ENCODE peak calls at places on chromosomes 1 and 21, in four cellular contexts. Q is ascending aorta, C is cardiac fibroblast, K is neural crest cell. Y is an unnamed sample.

GRCh38 chr1:212916395-212917133 is 33.8 kb upstream of the VASH2 start:
- DNase-seq in Q (no peak), C (peak; percentile 49), K (no peak), Y (no peak)

GRCh38 chr1:230359992-230360391 is 66.1 kb downstream of the PGBD5 start:
- DNase-seq in Q (no peak), C (peak; percentile 32), K (no peak), Y (no peak)

GRCh38 chr1:110460253-110461220 is 9.6 kb downstream of the PROK1 start:
- DNase-seq in Q (no peak), C (peak; percentile 83), K (peak; percentile 92), Y (peak; percentile 81)

GRCh38 chr1:10283318-10283984 is 73.1 kb downstream of the KIF1B start:
- DNase-seq in Q (no peak), C (no peak), K (no peak), Y (no peak)

GRCh38 chr1:36384542-36385409 is 948 bp downstream of the STK40 start:
- DNase-seq in Q (no peak), C (peak; percentile 12), K (no peak), Y (peak; percentile 55)

GRCh38 chr1:197924516-197925123 is 7.4 kb downstream of the LHX9 start:
- DNase-seq in Q (no peak), C (peak; percentile 74), K (no peak), Y (no peak)

GRCh38 chr1:70264875-70265274 is 43.7 kb downstream of the SRSF11 start:
- DNase-seq in Q (no peak), C (no peak), K (no peak), Y (no peak)

GRCh38 chr1:244048566-244049141 is 2.4 kb upstream of the ZBTB18 start:
- DNase-seq in Q (no peak), C (no peak), K (no peak), Y (peak; percentile 44)

GRCh38 chr1:26550946-26551345 is 21.4 kb downstream of the RPS6KA1 start:
- DNase-seq in Q (no peak), C (no peak), K (no peak), Y (no peak)

DNA sequence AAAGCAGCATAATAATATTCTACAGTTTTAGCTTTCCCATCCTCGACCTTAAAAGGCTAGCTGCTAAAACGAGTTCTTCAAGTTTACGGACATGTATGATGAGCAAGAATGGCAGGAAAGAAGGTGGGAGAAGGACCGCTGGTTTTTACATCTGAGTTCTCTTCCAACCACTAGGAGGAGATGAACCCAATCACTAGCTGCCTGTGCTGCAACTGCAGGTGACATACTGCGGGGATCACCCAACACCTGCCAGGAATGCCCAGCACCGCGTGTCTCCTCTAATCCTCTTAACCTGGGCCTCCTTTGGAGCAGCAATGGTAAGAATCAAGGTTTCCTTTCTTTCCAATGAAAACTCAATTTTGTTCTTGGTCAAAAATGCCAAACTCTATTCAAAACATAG is 23.5 kb downstream of the TOR3A start:
- DNase-seq in Q (no peak), C (no peak), K (no peak), Y (no peak)
- TF ChIP-seq CTCF in Q (no peak), C (peak; percentile 47), K (peak; percentile 67), Y (peak; percentile 63)

DNA sequence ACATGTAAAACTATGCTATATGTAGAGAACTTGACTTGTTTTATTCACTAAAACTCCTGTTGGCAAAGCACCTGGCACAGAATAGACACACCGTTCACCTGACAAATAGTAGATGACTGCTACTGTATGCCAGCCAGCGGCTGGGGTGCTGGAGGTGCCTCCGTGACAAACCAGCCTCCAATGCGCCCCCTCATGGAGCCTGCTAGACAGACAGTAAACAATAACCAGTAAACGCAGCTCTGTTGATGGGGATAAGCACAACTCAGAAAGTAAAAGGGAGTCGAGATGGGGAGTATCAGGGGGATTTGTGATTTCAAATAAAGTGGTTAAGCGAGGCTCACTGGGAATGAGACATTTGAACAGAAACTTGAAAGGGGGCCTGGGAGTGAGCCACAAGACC is 107.2 kb downstream of the PRDM2 start:
- DNase-seq in Q (no peak), C (peak; percentile 31), K (peak; percentile 43), Y (peak; percentile 27)
- TF ChIP-seq CTCF in Q (peak; percentile 8), C (peak; percentile 42), K (peak; percentile 54), Y (peak; percentile 65)

DNA sequence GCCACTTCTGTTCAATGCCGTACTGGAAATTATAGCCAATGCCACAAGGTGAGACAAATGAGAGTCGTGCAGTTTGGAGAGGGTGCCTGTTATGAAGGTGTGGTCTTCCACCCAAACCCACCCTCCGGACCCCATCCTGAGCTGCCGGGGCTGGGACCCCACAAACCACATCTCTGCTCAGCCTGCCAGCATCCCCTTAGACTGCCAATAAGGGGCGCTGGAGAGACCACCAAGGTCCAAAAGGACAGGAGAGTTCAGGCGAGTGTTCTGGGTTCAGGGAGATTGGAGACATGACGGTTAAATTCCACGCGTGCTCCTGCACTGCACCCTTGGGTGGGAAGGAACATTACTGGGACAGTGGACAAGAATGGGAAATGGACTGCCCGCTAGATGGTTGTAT is 48.7 kb upstream of the COL18A1 start:
- DNase-seq in Q (no peak), C (no peak), K (no peak), Y (no peak)
- TF ChIP-seq CTCF in Q (no peak), C (no peak), K (peak; percentile 36), Y (peak; percentile 39)

GRCh38 chr21:24705201-24705600 is 902.1 kb downstream of the MRPL39 start:
- DNase-seq in Q (no peak), C (no peak), K (no peak), Y (no peak)
- TF ChIP-seq CTCF in Q (no peak), C (no peak), K (no peak), Y (no peak)

DNA sequence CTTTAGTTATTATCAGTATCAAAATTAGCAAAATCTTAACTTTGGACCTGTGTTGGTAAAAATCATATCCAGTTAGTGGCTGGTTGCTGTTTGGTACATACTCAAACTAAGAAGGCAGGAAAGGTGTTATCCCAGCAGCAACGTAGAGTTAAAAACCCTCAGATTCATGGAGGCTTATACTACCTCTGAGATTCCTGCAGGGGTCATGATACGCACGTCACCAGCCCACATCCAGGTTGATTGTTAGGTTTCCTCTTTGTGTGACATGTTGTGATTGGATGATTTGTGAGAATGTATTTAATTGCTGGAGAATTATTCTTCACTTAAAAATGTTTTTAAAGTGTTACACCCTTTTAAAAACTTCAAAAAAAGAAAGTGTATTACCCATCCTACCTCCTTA is 423.3 kb upstream of the ADGRL2 start:
- DNase-seq in Q (no peak), C (no peak), K (no peak), Y (no peak)
- TF ChIP-seq CTCF in Q (no peak), C (no peak), K (peak; percentile 40), Y (peak; percentile 39)

GRCh38 chr1:203626910-203627246 is 246 bp downstream of the ATP2B4 start:
- DNase-seq in Q (no peak), C (no peak), K (no peak), Y (peak; percentile 24)

GRCh38 chr1:203627819-203628184 is 1.2 kb downstream of the ATP2B4 start:
- DNase-seq in Q (no peak), C (peak; percentile 47), K (no peak), Y (no peak)

GRCh38 chr1:203628185-203628996 is 1.8 kb downstream of the ATP2B4 start:
- DNase-seq in Q (no peak), C (peak; percentile 78), K (peak; percentile 22), Y (peak; percentile 14)

GRCh38 chr1:203624341-203624712 is 2.3 kb upstream of the ATP2B4 start:
- DNase-seq in Q (no peak), C (no peak), K (no peak), Y (no peak)

DNA sequence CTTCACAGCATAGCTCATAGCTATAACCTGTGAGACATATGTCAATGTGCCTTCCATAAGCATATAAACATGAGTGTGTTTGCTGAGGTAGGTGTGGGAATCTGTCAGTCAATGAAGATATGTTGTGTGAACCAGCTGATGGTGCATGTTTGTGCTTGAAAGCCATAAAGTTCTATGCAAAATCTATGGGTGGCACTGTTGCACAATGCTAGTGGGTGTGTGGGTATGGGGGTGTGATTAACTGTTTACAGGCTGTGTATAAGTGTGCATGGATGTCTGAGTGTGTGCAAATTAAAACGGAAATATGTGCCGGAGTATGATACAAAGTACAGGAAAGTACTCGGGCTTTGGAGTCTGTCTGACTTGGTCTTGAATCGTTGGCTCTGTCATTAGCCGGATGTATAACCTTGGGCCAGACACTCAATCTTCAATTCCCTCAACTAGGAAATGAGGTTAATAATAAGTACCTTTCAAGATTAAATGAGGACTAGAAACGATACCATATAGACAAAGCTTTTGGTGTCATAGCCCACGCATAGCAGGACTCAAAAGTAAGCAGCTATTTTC is 926 bp upstream of the ATP2B4 start:
- DNase-seq in Q (no peak), C (peak; percentile 64), K (no peak), Y (no peak)
- TF ChIP-seq CTCF in Q (peak; percentile 37), C (no peak), K (no peak), Y (no peak)

DNA sequence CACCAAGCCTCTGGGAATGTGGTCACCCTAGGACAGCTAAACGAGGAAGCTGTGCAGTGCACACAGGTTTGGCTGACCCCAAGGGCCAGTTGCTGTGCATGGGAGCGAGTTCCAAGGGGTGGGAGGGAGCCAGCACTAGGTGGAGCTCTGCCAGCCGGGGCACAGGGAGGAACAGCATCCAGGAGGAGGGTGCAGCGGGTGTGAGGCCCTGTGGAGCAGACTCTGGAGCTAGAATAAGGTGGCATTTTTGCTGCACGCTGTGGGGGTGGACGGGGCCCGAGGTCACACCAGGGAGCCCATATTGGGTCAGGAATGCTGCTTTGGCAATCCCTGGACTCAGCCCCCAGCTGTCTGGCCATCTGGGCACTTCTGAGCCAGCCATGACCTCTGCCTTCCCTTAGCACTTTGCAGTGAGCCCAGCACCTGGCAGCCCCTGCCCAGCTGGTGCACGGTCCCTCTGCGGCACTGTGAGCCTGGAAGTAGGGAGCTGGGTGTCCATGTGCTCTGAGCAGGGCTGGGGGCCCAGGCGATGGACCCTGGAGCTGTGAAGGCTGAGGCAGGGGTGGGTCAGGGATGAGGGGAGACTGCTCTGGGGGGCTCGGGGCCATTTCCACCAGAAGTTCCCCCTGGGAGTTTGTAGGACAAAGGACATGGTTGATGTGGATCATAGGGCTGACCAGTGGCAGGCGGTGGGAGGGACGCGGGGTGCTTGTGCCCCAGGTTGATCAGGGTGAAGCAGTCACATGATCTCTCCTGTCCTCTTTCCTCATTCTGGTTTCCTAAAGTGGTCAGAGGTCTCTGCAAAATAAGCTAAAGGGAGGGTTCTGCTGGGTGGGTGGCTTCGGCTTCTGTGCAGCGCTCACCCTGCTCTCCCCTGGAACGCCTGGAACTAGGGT is 8.9 kb downstream of the PDXK start:
- DNase-seq in Q (no peak), C (no peak), K (no peak), Y (no peak)
- TF ChIP-seq CTCF in Q (no peak), C (no peak), K (no peak), Y (no peak)

DNA sequence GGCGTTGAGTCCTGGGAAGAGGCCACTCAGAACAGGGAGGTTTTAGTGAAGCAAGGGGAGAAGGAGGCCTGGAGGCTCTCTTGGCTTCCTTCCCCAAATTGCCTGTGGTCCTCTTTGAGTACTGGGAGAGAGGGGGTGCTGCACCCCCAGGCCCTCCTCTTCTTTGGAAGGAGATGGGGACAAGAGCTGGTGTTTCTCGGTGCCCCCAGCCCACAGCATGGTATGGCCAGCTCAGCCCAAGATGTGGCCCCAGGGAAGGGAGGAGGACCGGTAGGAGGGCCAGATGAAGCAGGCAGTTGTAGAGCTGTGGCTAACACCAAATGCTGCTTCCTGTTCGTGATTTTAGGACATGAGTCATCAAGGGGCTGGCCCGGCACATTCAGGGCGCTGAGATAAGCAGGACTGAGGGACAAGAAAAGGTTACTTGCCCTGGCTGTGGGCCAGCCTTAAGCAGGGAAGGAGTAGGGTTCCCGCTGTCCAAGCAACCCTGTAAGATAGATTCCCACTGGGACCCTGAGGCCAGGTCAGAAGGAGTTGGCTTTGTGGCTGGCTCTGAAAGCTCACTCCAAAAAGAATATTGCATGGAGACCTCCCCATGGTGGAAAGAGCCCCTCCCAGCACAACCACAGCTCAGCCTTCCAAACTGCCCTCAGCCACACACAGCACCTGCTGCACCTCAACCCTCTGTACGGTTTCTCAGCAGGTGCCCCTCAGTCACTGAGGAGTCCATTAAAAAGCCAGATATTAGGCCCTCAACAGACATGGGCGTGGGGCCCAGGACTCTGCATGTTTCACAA is 4.9 kb upstream of the TNFRSF1B start:
- DNase-seq in Q (peak; percentile 83), C (peak; percentile 96), K (no peak), Y (no peak)
- TF ChIP-seq CTCF in Q (no peak), C (no peak), K (no peak), Y (no peak)